ENCODE peak calls at places on chromosomes 16 and 17, in five cellular contexts. One of them, this sample, is unnamed. For H3K4me1, the result is how much of the 10 kb centered on the place peaks cover.

GRCh38 chr17:75853410-75853809 is 1.7 kb downstream of the WBP2 start:
- DNase-seq in GM23248: peak
- DNase-seq in tibial nerve: no peak
- DNase-seq in left lung: no peak
- DNase-seq in PC-3: peak
- DNase-seq in this sample: no peak

GRCh38 chr17:8609910-8610309 is 20.6 kb downstream of the MYH10 start:
- DNase-seq in GM23248: no peak
- DNase-seq in tibial nerve: no peak
- DNase-seq in PC-3: peak
- DNase-seq in left lung: no peak
- DNase-seq in this sample: no peak

GRCh38 chr16:72877374-72878028 is 170.4 kb downstream of the ZFHX3 start:
- DNase-seq in GM23248: peak
- DNase-seq in tibial nerve: no peak
- DNase-seq in left lung: no peak
- DNase-seq in PC-3: peak
- DNase-seq in this sample: no peak

GRCh38 chr16:48504216-48504615 is 105.8 kb downstream of the N4BP1 start:
- DNase-seq in PC-3: no peak
- DNase-seq in GM23248: no peak
- DNase-seq in left lung: no peak
- DNase-seq in tibial nerve: no peak
- DNase-seq in this sample: no peak

GRCh38 chr17:40600486-40601046 is 35.3 kb upstream of the CCR7 start:
- DNase-seq in PC-3: no peak
- DNase-seq in GM23248: no peak
- DNase-seq in left lung: no peak
- DNase-seq in tibial nerve: no peak
- DNase-seq in this sample: no peak

GRCh38 chr17:72514888-72515287 is 394.1 kb downstream of the SOX9 start:
- DNase-seq in PC-3: peak
- DNase-seq in GM23248: peak
- DNase-seq in tibial nerve: no peak
- DNase-seq in left lung: peak
- DNase-seq in this sample: no peak

GRCh38 chr16:76897816-76898215 is 293.2 kb upstream of the MON1B start:
- DNase-seq in left lung: no peak
- DNase-seq in tibial nerve: no peak
- DNase-seq in PC-3: peak
- DNase-seq in GM23248: no peak
- DNase-seq in this sample: no peak

GRCh38 chr16:58057126-58057525 is 31.6 kb downstream of the MMP15 start:
- DNase-seq in left lung: no peak
- DNase-seq in PC-3: no peak
- DNase-seq in GM23248: no peak
- DNase-seq in tibial nerve: no peak
- DNase-seq in this sample: no peak

GRCh38 chr17:43468746-43469544 is 14.8 kb upstream of the DHX8 start:
- DNase-seq in PC-3: peak
- DNase-seq in left lung: no peak
- DNase-seq in GM23248: peak
- DNase-seq in tibial nerve: no peak
- DNase-seq in this sample: no peak

GRCh38 chr16:67736858-67737257 is 17.7 kb upstream of the GFOD2 start:
- DNase-seq in PC-3: no peak
- DNase-seq in left lung: no peak
- DNase-seq in GM23248: peak
- DNase-seq in tibial nerve: no peak
- DNase-seq in this sample: no peak

GRCh38 chr16:53083123-53083522 is 28.3 kb downstream of the CHD9 start:
- DNase-seq in left lung: no peak
- DNase-seq in tibial nerve: no peak
- DNase-seq in PC-3: no peak
- DNase-seq in GM23248: peak
- DNase-seq in this sample: no peak

GRCh38 chr16:53082509-53082908 is 27.7 kb downstream of the CHD9 start:
- DNase-seq in tibial nerve: no peak
- DNase-seq in left lung: no peak
- DNase-seq in PC-3: no peak
- DNase-seq in GM23248: no peak
- DNase-seq in this sample: no peak

GRCh38 chr16:53080345-53081031 is 25.7 kb downstream of the CHD9 start:
- DNase-seq in PC-3: peak
- DNase-seq in GM23248: peak
- DNase-seq in tibial nerve: peak
- DNase-seq in left lung: no peak
- DNase-seq in this sample: peak

GRCh38 chr16:53081032-53081424 is 26.2 kb downstream of the CHD9 start:
- DNase-seq in GM23248: no peak
- DNase-seq in tibial nerve: no peak
- DNase-seq in left lung: no peak
- DNase-seq in PC-3: no peak
- DNase-seq in this sample: no peak

GRCh38 chr16:53081686-53082407 is 27.1 kb downstream of the CHD9 start:
- DNase-seq in PC-3: no peak
- DNase-seq in tibial nerve: no peak
- DNase-seq in GM23248: no peak
- DNase-seq in left lung: no peak
- DNase-seq in this sample: no peak
- H3K4me1 ChIP-seq in PC-3: under half
- H3K4me1 ChIP-seq in tibial nerve: under half
- H3K4me1 ChIP-seq in GM23248: half or more
- H3K4me1 ChIP-seq in left lung: under half
- H3K4me1 ChIP-seq in this sample: half or more

GRCh38 chr17:45077643-45078042 is 16.5 kb downstream of the NMT1 start:
- DNase-seq in PC-3: no peak
- DNase-seq in GM23248: no peak
- DNase-seq in left lung: no peak
- DNase-seq in tibial nerve: no peak
- DNase-seq in this sample: no peak
- H3K4me1 ChIP-seq in PC-3: under half
- H3K4me1 ChIP-seq in GM23248: under half
- H3K4me1 ChIP-seq in left lung: under half
- H3K4me1 ChIP-seq in tibial nerve: under half
- H3K4me1 ChIP-seq in this sample: under half

GRCh38 chr17:65027305-65027704 is 29.2 kb downstream of the GNA13 start:
- DNase-seq in tibial nerve: no peak
- DNase-seq in GM23248: peak
- DNase-seq in PC-3: peak
- DNase-seq in left lung: no peak
- DNase-seq in this sample: no peak
- H3K4me1 ChIP-seq in tibial nerve: under half
- H3K4me1 ChIP-seq in GM23248: under half
- H3K4me1 ChIP-seq in PC-3: under half
- H3K4me1 ChIP-seq in left lung: under half
- H3K4me1 ChIP-seq in this sample: under half

GRCh38 chr17:55402374-55402773 is 19.3 kb downstream of the MMD start:
- DNase-seq in tibial nerve: no peak
- DNase-seq in left lung: no peak
- DNase-seq in PC-3: peak
- DNase-seq in GM23248: peak
- DNase-seq in this sample: no peak
- H3K4me1 ChIP-seq in tibial nerve: under half
- H3K4me1 ChIP-seq in left lung: under half
- H3K4me1 ChIP-seq in PC-3: under half
- H3K4me1 ChIP-seq in GM23248: under half
- H3K4me1 ChIP-seq in this sample: under half

GRCh38 chr16:81823111-81823510 is 44.0 kb downstream of the PLCG2 start:
- DNase-seq in GM23248: no peak
- DNase-seq in left lung: peak
- DNase-seq in PC-3: no peak
- DNase-seq in tibial nerve: no peak
- DNase-seq in this sample: no peak

GRCh38 chr16:81818514-81819304 is 39.6 kb downstream of the PLCG2 start:
- DNase-seq in PC-3: no peak
- DNase-seq in GM23248: no peak
- DNase-seq in tibial nerve: no peak
- DNase-seq in left lung: no peak
- DNase-seq in this sample: no peak

GRCh38 chr16:81823734-81824133 is 44.6 kb downstream of the PLCG2 start:
- DNase-seq in tibial nerve: no peak
- DNase-seq in left lung: no peak
- DNase-seq in GM23248: no peak
- DNase-seq in PC-3: no peak
- DNase-seq in this sample: no peak

GRCh38 chr16:81817789-81818304 is 38.8 kb downstream of the PLCG2 start:
- DNase-seq in PC-3: no peak
- DNase-seq in GM23248: no peak
- DNase-seq in left lung: no peak
- DNase-seq in tibial nerve: no peak
- DNase-seq in this sample: no peak

GRCh38 chr16:81821422-81822128 is 42.5 kb downstream of the PLCG2 start:
- DNase-seq in left lung: no peak
- DNase-seq in GM23248: no peak
- DNase-seq in PC-3: no peak
- DNase-seq in tibial nerve: no peak
- DNase-seq in this sample: no peak
- H3K4me1 ChIP-seq in left lung: under half
- H3K4me1 ChIP-seq in GM23248: under half
- H3K4me1 ChIP-seq in PC-3: under half
- H3K4me1 ChIP-seq in tibial nerve: under half
- H3K4me1 ChIP-seq in this sample: under half